ENCODE peak calls at places on chromosomes 1 and 21, in four cellular contexts. One of them, this sample, is unnamed.

GRCh38 chr1:115306146-115306545 is 31.9 kb downstream of the NGF start:
- DNase-seq in T follicular helper cell: no peak
- DNase-seq in activated T-helper 9 cell treated with anti-CD3 and anti-CD28 coated beads, Interleukin-2, amount 50 U/mL, for 16 hours: no peak
- DNase-seq in stimulated activated CD4-positive, alpha-beta T cell treated with anti-CD3 and anti-CD28 coated beads, TNF-alpha, amount 100 ng/mL, for 1 hour: no peak
- DNase-seq in this sample: no peak

GRCh38 chr1:204250428-204251030 is 36.7 kb upstream of the GOLT1A start:
- DNase-seq in stimulated activated CD4-positive, alpha-beta T cell treated with anti-CD3 and anti-CD28 coated beads, TNF-alpha, amount 100 ng/mL, for 1 hour: no peak
- DNase-seq in activated T-helper 9 cell treated with anti-CD3 and anti-CD28 coated beads, Interleukin-2, amount 50 U/mL, for 16 hours: no peak
- DNase-seq in T follicular helper cell: no peak
- DNase-seq in this sample: no peak

GRCh38 chr21:33434770-33435360 is 31.7 kb downstream of the IFNGR2 start:
- DNase-seq in activated T-helper 9 cell treated with anti-CD3 and anti-CD28 coated beads, Interleukin-2, amount 50 U/mL, for 16 hours: no peak
- DNase-seq in stimulated activated CD4-positive, alpha-beta T cell treated with anti-CD3 and anti-CD28 coated beads, TNF-alpha, amount 100 ng/mL, for 1 hour: no peak
- DNase-seq in T follicular helper cell: no peak
- DNase-seq in this sample: peak; percentile 69

GRCh38 chr1:207803678-207804077 is 51.8 kb downstream of the CD46 start:
- DNase-seq in stimulated activated CD4-positive, alpha-beta T cell treated with anti-CD3 and anti-CD28 coated beads, TNF-alpha, amount 100 ng/mL, for 1 hour: no peak
- DNase-seq in activated T-helper 9 cell treated with anti-CD3 and anti-CD28 coated beads, Interleukin-2, amount 50 U/mL, for 16 hours: no peak
- DNase-seq in T follicular helper cell: no peak
- DNase-seq in this sample: no peak

GRCh38 chr1:7120863-7121621 is 335.8 kb downstream of the CAMTA1 start:
- DNase-seq in stimulated activated CD4-positive, alpha-beta T cell treated with anti-CD3 and anti-CD28 coated beads, TNF-alpha, amount 100 ng/mL, for 1 hour: no peak
- DNase-seq in activated T-helper 9 cell treated with anti-CD3 and anti-CD28 coated beads, Interleukin-2, amount 50 U/mL, for 16 hours: no peak
- DNase-seq in T follicular helper cell: no peak
- DNase-seq in this sample: no peak

GRCh38 chr1:47444578-47445465 is 7.0 kb downstream of the FOXD2 start:
- DNase-seq in activated T-helper 9 cell treated with anti-CD3 and anti-CD28 coated beads, Interleukin-2, amount 50 U/mL, for 16 hours: no peak
- DNase-seq in T follicular helper cell: no peak
- DNase-seq in stimulated activated CD4-positive, alpha-beta T cell treated with anti-CD3 and anti-CD28 coated beads, TNF-alpha, amount 100 ng/mL, for 1 hour: no peak
- DNase-seq in this sample: no peak

GRCh38 chr1:211684791-211685190 is 9.4 kb upstream of the NEK2 start:
- DNase-seq in activated T-helper 9 cell treated with anti-CD3 and anti-CD28 coated beads, Interleukin-2, amount 50 U/mL, for 16 hours: no peak
- DNase-seq in T follicular helper cell: no peak
- DNase-seq in stimulated activated CD4-positive, alpha-beta T cell treated with anti-CD3 and anti-CD28 coated beads, TNF-alpha, amount 100 ng/mL, for 1 hour: no peak
- DNase-seq in this sample: no peak

GRCh38 chr1:54263601-54264226 is 63.7 kb downstream of the MRPL37 start:
- DNase-seq in stimulated activated CD4-positive, alpha-beta T cell treated with anti-CD3 and anti-CD28 coated beads, TNF-alpha, amount 100 ng/mL, for 1 hour: no peak
- DNase-seq in T follicular helper cell: no peak
- DNase-seq in activated T-helper 9 cell treated with anti-CD3 and anti-CD28 coated beads, Interleukin-2, amount 50 U/mL, for 16 hours: no peak
- DNase-seq in this sample: no peak

GRCh38 chr1:231611851-231612250 is 14.7 kb upstream of the DISC1 start:
- DNase-seq in activated T-helper 9 cell treated with anti-CD3 and anti-CD28 coated beads, Interleukin-2, amount 50 U/mL, for 16 hours: no peak
- DNase-seq in T follicular helper cell: no peak
- DNase-seq in stimulated activated CD4-positive, alpha-beta T cell treated with anti-CD3 and anti-CD28 coated beads, TNF-alpha, amount 100 ng/mL, for 1 hour: no peak
- DNase-seq in this sample: no peak

GRCh38 chr1:2272686-2273400 is 44.7 kb downstream of the SKI start:
- DNase-seq in stimulated activated CD4-positive, alpha-beta T cell treated with anti-CD3 and anti-CD28 coated beads, TNF-alpha, amount 100 ng/mL, for 1 hour: no peak
- DNase-seq in activated T-helper 9 cell treated with anti-CD3 and anti-CD28 coated beads, Interleukin-2, amount 50 U/mL, for 16 hours: no peak
- DNase-seq in T follicular helper cell: no peak
- DNase-seq in this sample: no peak

GRCh38 chr1:77322061-77322900 is 40.5 kb downstream of the AK5 start:
- DNase-seq in activated T-helper 9 cell treated with anti-CD3 and anti-CD28 coated beads, Interleukin-2, amount 50 U/mL, for 16 hours: no peak
- DNase-seq in stimulated activated CD4-positive, alpha-beta T cell treated with anti-CD3 and anti-CD28 coated beads, TNF-alpha, amount 100 ng/mL, for 1 hour: no peak
- DNase-seq in T follicular helper cell: no peak
- DNase-seq in this sample: no peak

GRCh38 chr1:160247053-160247452 is 15.3 kb downstream of the DCAF8 start:
- DNase-seq in T follicular helper cell: no peak
- DNase-seq in activated T-helper 9 cell treated with anti-CD3 and anti-CD28 coated beads, Interleukin-2, amount 50 U/mL, for 16 hours: no peak
- DNase-seq in stimulated activated CD4-positive, alpha-beta T cell treated with anti-CD3 and anti-CD28 coated beads, TNF-alpha, amount 100 ng/mL, for 1 hour: no peak
- DNase-seq in this sample: no peak

GRCh38 chr1:206020393-206021007 is 3.2 kb downstream of the CTSE start:
- DNase-seq in activated T-helper 9 cell treated with anti-CD3 and anti-CD28 coated beads, Interleukin-2, amount 50 U/mL, for 16 hours: no peak
- DNase-seq in stimulated activated CD4-positive, alpha-beta T cell treated with anti-CD3 and anti-CD28 coated beads, TNF-alpha, amount 100 ng/mL, for 1 hour: no peak
- DNase-seq in T follicular helper cell: no peak
- DNase-seq in this sample: no peak

GRCh38 chr1:97093742-97094141 is 372.2 kb downstream of the PTBP2 start:
- DNase-seq in stimulated activated CD4-positive, alpha-beta T cell treated with anti-CD3 and anti-CD28 coated beads, TNF-alpha, amount 100 ng/mL, for 1 hour: no peak
- DNase-seq in T follicular helper cell: no peak
- DNase-seq in activated T-helper 9 cell treated with anti-CD3 and anti-CD28 coated beads, Interleukin-2, amount 50 U/mL, for 16 hours: no peak
- DNase-seq in this sample: no peak

GRCh38 chr1:1088801-1089680 is 14.9 kb upstream of the RNF223 start:
- DNase-seq in activated T-helper 9 cell treated with anti-CD3 and anti-CD28 coated beads, Interleukin-2, amount 50 U/mL, for 16 hours: no peak
- DNase-seq in T follicular helper cell: no peak
- DNase-seq in stimulated activated CD4-positive, alpha-beta T cell treated with anti-CD3 and anti-CD28 coated beads, TNF-alpha, amount 100 ng/mL, for 1 hour: no peak
- DNase-seq in this sample: no peak

GRCh38 chr1:61160526-61160925 is 78.2 kb downstream of the NFIA start:
- DNase-seq in T follicular helper cell: no peak
- DNase-seq in stimulated activated CD4-positive, alpha-beta T cell treated with anti-CD3 and anti-CD28 coated beads, TNF-alpha, amount 100 ng/mL, for 1 hour: no peak
- DNase-seq in activated T-helper 9 cell treated with anti-CD3 and anti-CD28 coated beads, Interleukin-2, amount 50 U/mL, for 16 hours: no peak
- DNase-seq in this sample: no peak

GRCh38 chr1:1116701-1117468 is 996 bp upstream of the C1orf159 start:
- DNase-seq in T follicular helper cell: peak; percentile 29
- DNase-seq in activated T-helper 9 cell treated with anti-CD3 and anti-CD28 coated beads, Interleukin-2, amount 50 U/mL, for 16 hours: no peak
- DNase-seq in stimulated activated CD4-positive, alpha-beta T cell treated with anti-CD3 and anti-CD28 coated beads, TNF-alpha, amount 100 ng/mL, for 1 hour: no peak
- DNase-seq in this sample: no peak

GRCh38 chr1:34884961-34885360 is 25.4 kb upstream of the SMIM12 start:
- DNase-seq in stimulated activated CD4-positive, alpha-beta T cell treated with anti-CD3 and anti-CD28 coated beads, TNF-alpha, amount 100 ng/mL, for 1 hour: no peak
- DNase-seq in activated T-helper 9 cell treated with anti-CD3 and anti-CD28 coated beads, Interleukin-2, amount 50 U/mL, for 16 hours: no peak
- DNase-seq in T follicular helper cell: no peak
- DNase-seq in this sample: no peak

GRCh38 chr1:74689800-74690696 is 16.5 kb upstream of the ERICH3 start:
- DNase-seq in stimulated activated CD4-positive, alpha-beta T cell treated with anti-CD3 and anti-CD28 coated beads, TNF-alpha, amount 100 ng/mL, for 1 hour: no peak
- DNase-seq in T follicular helper cell: peak; percentile 7
- DNase-seq in activated T-helper 9 cell treated with anti-CD3 and anti-CD28 coated beads, Interleukin-2, amount 50 U/mL, for 16 hours: no peak
- DNase-seq in this sample: no peak

GRCh38 chr1:44985747-44986359 is 542 bp downstream of the EIF2B3 start:
- DNase-seq in activated T-helper 9 cell treated with anti-CD3 and anti-CD28 coated beads, Interleukin-2, amount 50 U/mL, for 16 hours: no peak
- DNase-seq in stimulated activated CD4-positive, alpha-beta T cell treated with anti-CD3 and anti-CD28 coated beads, TNF-alpha, amount 100 ng/mL, for 1 hour: no peak
- DNase-seq in T follicular helper cell: no peak
- DNase-seq in this sample: no peak

GRCh38 chr1:109768700-109769325 is 5.1 kb upstream of the EPS8L3 start:
- DNase-seq in activated T-helper 9 cell treated with anti-CD3 and anti-CD28 coated beads, Interleukin-2, amount 50 U/mL, for 16 hours: no peak
- DNase-seq in T follicular helper cell: no peak
- DNase-seq in stimulated activated CD4-positive, alpha-beta T cell treated with anti-CD3 and anti-CD28 coated beads, TNF-alpha, amount 100 ng/mL, for 1 hour: no peak
- DNase-seq in this sample: no peak

GRCh38 chr1:33997127-33998047 is 133.5 kb downstream of the HMGB4 start:
- DNase-seq in activated T-helper 9 cell treated with anti-CD3 and anti-CD28 coated beads, Interleukin-2, amount 50 U/mL, for 16 hours: no peak
- DNase-seq in stimulated activated CD4-positive, alpha-beta T cell treated with anti-CD3 and anti-CD28 coated beads, TNF-alpha, amount 100 ng/mL, for 1 hour: no peak
- DNase-seq in T follicular helper cell: no peak
- DNase-seq in this sample: no peak

GRCh38 chr1:40842691-40843090 is 19.5 kb downstream of the CITED4 start:
- DNase-seq in T follicular helper cell: no peak
- DNase-seq in stimulated activated CD4-positive, alpha-beta T cell treated with anti-CD3 and anti-CD28 coated beads, TNF-alpha, amount 100 ng/mL, for 1 hour: no peak
- DNase-seq in activated T-helper 9 cell treated with anti-CD3 and anti-CD28 coated beads, Interleukin-2, amount 50 U/mL, for 16 hours: no peak
- DNase-seq in this sample: no peak